ENCODE peak calls at places on chromosome 13, in four cellular contexts. B is osteocyte; O is upper lobe of right lung; H is CD4-positive, alpha-beta T cell. T is an unnamed sample.

GRCh38 chr13:76980075-76980718 is 11.7 kb upstream of the CLN5 start:
- DNase-seq in H (peak), O (peak), B (peak), T (no peak)

GRCh38 chr13:66087149-66087780 is 1142.9 kb downstream of the PCDH9 start:
- DNase-seq in B (no peak), H (no peak), O (no peak), T (no peak)

GRCh38 chr13:101453784-101454201 is 1.3 kb downstream of the ITGBL1 start:
- DNase-seq in B (no peak), H (no peak), O (peak), T (no peak)

GRCh38 chr13:98751397-98752110 is 918 bp downstream of the SLC15A1 start:
- DNase-seq in B (no peak), O (no peak), H (no peak), T (no peak)

GRCh38 chr13:110869231-110869804 is 45.6 kb downstream of the ANKRD10 start:
- DNase-seq in O (no peak), H (no peak), B (no peak), T (no peak)

GRCh38 chr13:23427342-23428182 is 5.9 kb downstream of the SACS start:
- DNase-seq in O (no peak), H (no peak), B (no peak), T (peak)

GRCh38 chr13:41614671-41615519 is 157.5 kb downstream of the RGCC start:
- DNase-seq in B (no peak), H (no peak), O (no peak), T (no peak)

GRCh38 chr13:103161476-103161875 is 95.3 kb upstream of the SLC10A2 start:
- DNase-seq in O (no peak), H (no peak), B (no peak), T (no peak)

GRCh38 chr13:30148171-30148754 is 159.1 kb downstream of the KATNAL1 start:
- DNase-seq in B (no peak), H (no peak), O (no peak), T (no peak)

GRCh38 chr13:34201050-34201913 is 383.3 kb downstream of the RFC3 start:
- DNase-seq in O (no peak), B (no peak), H (no peak), T (peak)

GRCh38 chr13:60679131-60679530 is 282.1 kb downstream of the TDRD3 start:
- DNase-seq in H (no peak), O (no peak), B (no peak), T (no peak)

GRCh38 chr13:82717249-82717648 is 1165.0 kb downstream of the SLITRK1 start:
- DNase-seq in B (no peak), H (no peak), O (no peak), T (peak)

GRCh38 chr13:73449258-73449657 is 390.5 kb downstream of the KLF5 start:
- DNase-seq in H (no peak), B (no peak), O (no peak), T (no peak)

GRCh38 chr13:43470610-43471009 is 316.2 kb downstream of the ENOX1 start:
- DNase-seq in O (no peak), B (no peak), H (no peak), T (no peak)

GRCh38 chr13:37058801-37059135 is 720 bp downstream of the SUPT20H start:
- DNase-seq in O (no peak), H (no peak), B (no peak), T (no peak)

GRCh38 chr13:113930711-113931637 is 42.9 kb downstream of the C13orf46 start:
- DNase-seq in O (peak), H (peak), B (peak), T (no peak)

GRCh38 chr13:61180245-61180644 is 235.4 kb downstream of the PCDH20 start:
- DNase-seq in O (no peak), H (no peak), B (no peak), T (no peak)

GRCh38 chr13:29676535-29676934 is 81.0 kb upstream of the SLC7A1 start:
- DNase-seq in O (no peak), B (no peak), H (no peak), T (no peak)

GRCh38 chr13:110136660-110137585 is 170.0 kb downstream of the COL4A1 start:
- DNase-seq in O (no peak), B (no peak), H (no peak), T (no peak)

GRCh38 chr13:113946409-113947181 is 27.3 kb downstream of the C13orf46 start:
- DNase-seq in B (no peak), O (no peak), H (no peak), T (no peak)

GRCh38 chr13:97248243-97248642 is 26.1 kb downstream of the MBNL2 start:
- DNase-seq in H (no peak), O (no peak), B (peak), T (no peak)

GRCh38 chr13:99264053-99264452 is 5.9 kb upstream of the GPR18 start:
- DNase-seq in O (no peak), B (no peak), H (no peak), T (no peak)

GRCh38 chr13:33445024-33445423 is 159.5 kb upstream of the STARD13 start:
- DNase-seq in B (no peak), O (no peak), H (no peak), T (no peak)

GRCh38 chr13:48801255-48801654 is 147.5 kb downstream of the CYSLTR2 start:
- DNase-seq in B (no peak), H (no peak), O (no peak), T (peak)

GRCh38 chr13:59880468-59880867 is 283.3 kb downstream of the DIAPH3 start:
- DNase-seq in H (no peak), O (no peak), B (no peak), T (no peak)

GRCh38 chr13:94711561-94712286 is 621 bp downstream of the SOX21 start:
- DNase-seq in O (peak), B (peak), H (no peak), T (no peak)

GRCh38 chr13:91185294-91185863 is 162.1 kb upstream of the MIR17HG start:
- DNase-seq in O (no peak), H (no peak), B (no peak), T (no peak)
- TF ChIP-seq CTCF in O (peak), H (no peak), B (peak), T (no peak)

GRCh38 chr13:50268500-50268899 is 253.3 kb downstream of the KCNRG start:
- DNase-seq in B (no peak), H (no peak), O (no peak), T (no peak)
- TF ChIP-seq CTCF in B (peak), H (peak), O (peak), T (peak)

GRCh38 chr13:47594833-47595232 is 406.2 kb downstream of the SUCLA2 start:
- DNase-seq in H (no peak), B (no peak), O (no peak), T (no peak)
- TF ChIP-seq CTCF in H (no peak), B (no peak), O (no peak), T (peak)

GRCh38 chr13:79614519-79614918 is 133.6 kb downstream of the NDFIP2 start:
- DNase-seq in H (no peak), O (no peak), B (no peak), T (no peak)
- TF ChIP-seq CTCF in H (no peak), O (no peak), B (no peak), T (no peak)

T was measured in AG09309.